ENCODE peak calls at places on chromosomes 6 and 20, in ten cellular contexts. One of them, this sample, is unnamed.

GRCh38 chr6:19697744-19698290 is 139.4 kb upstream of the ID4 start:
- DNase-seq in left lung: no peak
- DNase-seq in activated CD4-positive, alpha-beta T cell treated with anti-CD3 and anti-CD28 coated beads, Interleukin-2, amount 50 U/mL, for 1 hour: no peak
- DNase-seq in G401: no peak
- DNase-seq in KBM-7: no peak
- DNase-seq in AG04450: peak
- DNase-seq in RPMI7951: peak
- DNase-seq in brain pericyte: no peak
- DNase-seq in caudate nucleus: no peak
- DNase-seq in adrenal gland: no peak
- DNase-seq in this sample: no peak

GRCh38 chr6:12363651-12364381 is 73.7 kb downstream of the EDN1 start:
- DNase-seq in left lung: peak
- DNase-seq in activated CD4-positive, alpha-beta T cell treated with anti-CD3 and anti-CD28 coated beads, Interleukin-2, amount 50 U/mL, for 1 hour: no peak
- DNase-seq in G401: no peak
- DNase-seq in KBM-7: peak
- DNase-seq in AG04450: no peak
- DNase-seq in RPMI7951: no peak
- DNase-seq in brain pericyte: no peak
- DNase-seq in caudate nucleus: no peak
- DNase-seq in adrenal gland: no peak
- DNase-seq in this sample: no peak

GRCh38 chr20:50794846-50795634 is at the start of gene BCAS4:
- DNase-seq in left lung: peak
- DNase-seq in activated CD4-positive, alpha-beta T cell treated with anti-CD3 and anti-CD28 coated beads, Interleukin-2, amount 50 U/mL, for 1 hour: peak
- DNase-seq in G401: peak
- DNase-seq in KBM-7: peak
- DNase-seq in AG04450: peak
- DNase-seq in RPMI7951: peak
- DNase-seq in brain pericyte: no peak
- DNase-seq in caudate nucleus: no peak
- DNase-seq in adrenal gland: peak
- DNase-seq in this sample: no peak

GRCh38 chr6:21064716-21065340 is 528.7 kb upstream of the SOX4 start:
- DNase-seq in left lung: no peak
- DNase-seq in activated CD4-positive, alpha-beta T cell treated with anti-CD3 and anti-CD28 coated beads, Interleukin-2, amount 50 U/mL, for 1 hour: no peak
- DNase-seq in G401: no peak
- DNase-seq in KBM-7: no peak
- DNase-seq in AG04450: no peak
- DNase-seq in RPMI7951: peak
- DNase-seq in brain pericyte: no peak
- DNase-seq in caudate nucleus: no peak
- DNase-seq in adrenal gland: no peak
- DNase-seq in this sample: no peak

GRCh38 chr20:57847104-57847503 is 137.3 kb upstream of the PMEPA1 start:
- DNase-seq in left lung: no peak
- DNase-seq in activated CD4-positive, alpha-beta T cell treated with anti-CD3 and anti-CD28 coated beads, Interleukin-2, amount 50 U/mL, for 1 hour: no peak
- DNase-seq in G401: no peak
- DNase-seq in KBM-7: no peak
- DNase-seq in AG04450: no peak
- DNase-seq in RPMI7951: peak
- DNase-seq in brain pericyte: no peak
- DNase-seq in caudate nucleus: no peak
- DNase-seq in adrenal gland: no peak
- DNase-seq in this sample: no peak

GRCh38 chr6:55913213-55914195 is 38.1 kb upstream of the BMP5 start:
- DNase-seq in left lung: no peak
- DNase-seq in activated CD4-positive, alpha-beta T cell treated with anti-CD3 and anti-CD28 coated beads, Interleukin-2, amount 50 U/mL, for 1 hour: no peak
- DNase-seq in G401: no peak
- DNase-seq in KBM-7: no peak
- DNase-seq in AG04450: no peak
- DNase-seq in RPMI7951: no peak
- DNase-seq in brain pericyte: no peak
- DNase-seq in caudate nucleus: no peak
- DNase-seq in adrenal gland: no peak
- DNase-seq in this sample: peak

GRCh38 chr20:25047766-25048165 is 10.2 kb downstream of the ACSS1 start:
- DNase-seq in left lung: no peak
- DNase-seq in activated CD4-positive, alpha-beta T cell treated with anti-CD3 and anti-CD28 coated beads, Interleukin-2, amount 50 U/mL, for 1 hour: no peak
- DNase-seq in G401: no peak
- DNase-seq in KBM-7: no peak
- DNase-seq in AG04450: no peak
- DNase-seq in RPMI7951: no peak
- DNase-seq in brain pericyte: no peak
- DNase-seq in caudate nucleus: no peak
- DNase-seq in adrenal gland: no peak
- DNase-seq in this sample: no peak

GRCh38 chr6:158767714-158768113 is 51.5 kb downstream of the EZR start:
- DNase-seq in left lung: no peak
- DNase-seq in activated CD4-positive, alpha-beta T cell treated with anti-CD3 and anti-CD28 coated beads, Interleukin-2, amount 50 U/mL, for 1 hour: no peak
- DNase-seq in G401: no peak
- DNase-seq in KBM-7: no peak
- DNase-seq in AG04450: no peak
- DNase-seq in RPMI7951: no peak
- DNase-seq in brain pericyte: no peak
- DNase-seq in caudate nucleus: no peak
- DNase-seq in adrenal gland: no peak
- DNase-seq in this sample: no peak

GRCh38 chr6:22716721-22717120 is 147.4 kb downstream of the HDGFL1 start:
- DNase-seq in left lung: no peak
- DNase-seq in activated CD4-positive, alpha-beta T cell treated with anti-CD3 and anti-CD28 coated beads, Interleukin-2, amount 50 U/mL, for 1 hour: no peak
- DNase-seq in G401: no peak
- DNase-seq in KBM-7: no peak
- DNase-seq in AG04450: no peak
- DNase-seq in RPMI7951: no peak
- DNase-seq in brain pericyte: no peak
- DNase-seq in caudate nucleus: no peak
- DNase-seq in adrenal gland: no peak
- DNase-seq in this sample: no peak

GRCh38 chr6:33728438-33728837 is 16.9 kb upstream of the UQCC2 start:
- DNase-seq in left lung: no peak
- DNase-seq in activated CD4-positive, alpha-beta T cell treated with anti-CD3 and anti-CD28 coated beads, Interleukin-2, amount 50 U/mL, for 1 hour: no peak
- DNase-seq in G401: no peak
- DNase-seq in KBM-7: no peak
- DNase-seq in AG04450: no peak
- DNase-seq in RPMI7951: no peak
- DNase-seq in brain pericyte: no peak
- DNase-seq in caudate nucleus: no peak
- DNase-seq in adrenal gland: no peak
- DNase-seq in this sample: no peak

GRCh38 chr20:61821698-61822097 is 244.0 kb downstream of the TAF4 start:
- DNase-seq in left lung: peak
- DNase-seq in activated CD4-positive, alpha-beta T cell treated with anti-CD3 and anti-CD28 coated beads, Interleukin-2, amount 50 U/mL, for 1 hour: no peak
- DNase-seq in G401: no peak
- DNase-seq in KBM-7: no peak
- DNase-seq in AG04450: no peak
- DNase-seq in RPMI7951: no peak
- DNase-seq in brain pericyte: no peak
- DNase-seq in caudate nucleus: no peak
- DNase-seq in adrenal gland: no peak
- DNase-seq in this sample: no peak

GRCh38 chr6:21785162-21785561 is 191.6 kb downstream of the SOX4 start:
- DNase-seq in left lung: no peak
- DNase-seq in activated CD4-positive, alpha-beta T cell treated with anti-CD3 and anti-CD28 coated beads, Interleukin-2, amount 50 U/mL, for 1 hour: no peak
- DNase-seq in G401: no peak
- DNase-seq in KBM-7: no peak
- DNase-seq in AG04450: no peak
- DNase-seq in RPMI7951: no peak
- DNase-seq in brain pericyte: no peak
- DNase-seq in caudate nucleus: no peak
- DNase-seq in adrenal gland: no peak
- DNase-seq in this sample: no peak

This sample was measured in smooth muscle cell of the brain vasculature.